ENCODE peak calls at places on chromosomes 16 and 17, in eight cellular contexts. One of them, this sample, is unnamed.

GRCh38 chr16:63922563-63922962 is 1199.3 kb downstream of the CDH11 start:
- DNase-seq in activated naive CD4-positive, alpha-beta T cell: no peak
- DNase-seq in ELF-1: no peak
- DNase-seq in ACHN: no peak
- DNase-seq in left colon: no peak
- DNase-seq in stimulated activated CD4-positive, alpha-beta T cell treated with anti-CD3 and anti-CD28 coated beads, Interleukin-4, amount 100 ng/mL, for 4 hours: no peak
- DNase-seq in stimulated activated CD8-positive, alpha-beta memory T cell treated with anti-CD3 and anti-CD28 coated beads, Interleukin-2, amount 100 ng/mL, for 48 hours: no peak
- DNase-seq in kidney epithelial cell: no peak
- DNase-seq in this sample: no peak

GRCh38 chr17:49402706-49403105 is 12.0 kb downstream of the PHB1 start:
- DNase-seq in activated naive CD4-positive, alpha-beta T cell: no peak
- DNase-seq in ELF-1: no peak
- DNase-seq in ACHN: no peak
- DNase-seq in left colon: no peak
- DNase-seq in stimulated activated CD4-positive, alpha-beta T cell treated with anti-CD3 and anti-CD28 coated beads, Interleukin-4, amount 100 ng/mL, for 4 hours: no peak
- DNase-seq in stimulated activated CD8-positive, alpha-beta memory T cell treated with anti-CD3 and anti-CD28 coated beads, Interleukin-2, amount 100 ng/mL, for 48 hours: no peak
- DNase-seq in kidney epithelial cell: no peak
- DNase-seq in this sample: peak; percentile 41

GRCh38 chr17:50534222-50534978 is 1.9 kb downstream of the EPN3 start:
- DNase-seq in activated naive CD4-positive, alpha-beta T cell: no peak
- DNase-seq in ELF-1: peak; percentile 70
- DNase-seq in ACHN: peak; percentile 74
- DNase-seq in left colon: peak; percentile 86
- DNase-seq in stimulated activated CD4-positive, alpha-beta T cell treated with anti-CD3 and anti-CD28 coated beads, Interleukin-4, amount 100 ng/mL, for 4 hours: peak; percentile 29
- DNase-seq in stimulated activated CD8-positive, alpha-beta memory T cell treated with anti-CD3 and anti-CD28 coated beads, Interleukin-2, amount 100 ng/mL, for 48 hours: no peak
- DNase-seq in kidney epithelial cell: no peak
- DNase-seq in this sample: peak; percentile 86

GRCh38 chr17:68603027-68603426 is 1.9 kb upstream of the FAM20A start:
- DNase-seq in activated naive CD4-positive, alpha-beta T cell: no peak
- DNase-seq in ELF-1: no peak
- DNase-seq in ACHN: no peak
- DNase-seq in left colon: no peak
- DNase-seq in stimulated activated CD4-positive, alpha-beta T cell treated with anti-CD3 and anti-CD28 coated beads, Interleukin-4, amount 100 ng/mL, for 4 hours: no peak
- DNase-seq in stimulated activated CD8-positive, alpha-beta memory T cell treated with anti-CD3 and anti-CD28 coated beads, Interleukin-2, amount 100 ng/mL, for 48 hours: no peak
- DNase-seq in kidney epithelial cell: no peak
- DNase-seq in this sample: no peak

GRCh38 chr16:66895999-66896398 is 15.7 kb downstream of the PDP2 start:
- DNase-seq in activated naive CD4-positive, alpha-beta T cell: no peak
- DNase-seq in ELF-1: no peak
- DNase-seq in ACHN: no peak
- DNase-seq in left colon: no peak
- DNase-seq in stimulated activated CD4-positive, alpha-beta T cell treated with anti-CD3 and anti-CD28 coated beads, Interleukin-4, amount 100 ng/mL, for 4 hours: no peak
- DNase-seq in stimulated activated CD8-positive, alpha-beta memory T cell treated with anti-CD3 and anti-CD28 coated beads, Interleukin-2, amount 100 ng/mL, for 48 hours: no peak
- DNase-seq in kidney epithelial cell: no peak
- DNase-seq in this sample: no peak

GRCh38 chr17:73522696-73523095 is 121.5 kb downstream of the SDK2 start:
- DNase-seq in activated naive CD4-positive, alpha-beta T cell: no peak
- DNase-seq in ELF-1: no peak
- DNase-seq in ACHN: no peak
- DNase-seq in left colon: no peak
- DNase-seq in stimulated activated CD4-positive, alpha-beta T cell treated with anti-CD3 and anti-CD28 coated beads, Interleukin-4, amount 100 ng/mL, for 4 hours: no peak
- DNase-seq in stimulated activated CD8-positive, alpha-beta memory T cell treated with anti-CD3 and anti-CD28 coated beads, Interleukin-2, amount 100 ng/mL, for 48 hours: no peak
- DNase-seq in kidney epithelial cell: no peak
- DNase-seq in this sample: no peak

GRCh38 chr17:65553009-65553645 is 8.3 kb downstream of the AXIN2 start:
- DNase-seq in activated naive CD4-positive, alpha-beta T cell: no peak
- DNase-seq in ELF-1: no peak
- DNase-seq in ACHN: no peak
- DNase-seq in left colon: no peak
- DNase-seq in stimulated activated CD4-positive, alpha-beta T cell treated with anti-CD3 and anti-CD28 coated beads, Interleukin-4, amount 100 ng/mL, for 4 hours: no peak
- DNase-seq in stimulated activated CD8-positive, alpha-beta memory T cell treated with anti-CD3 and anti-CD28 coated beads, Interleukin-2, amount 100 ng/mL, for 48 hours: no peak
- DNase-seq in kidney epithelial cell: no peak
- DNase-seq in this sample: no peak

GRCh38 chr17:37090941-37091340 is 142.2 kb downstream of the AATF start:
- DNase-seq in activated naive CD4-positive, alpha-beta T cell: no peak
- DNase-seq in ELF-1: no peak
- DNase-seq in ACHN: no peak
- DNase-seq in left colon: no peak
- DNase-seq in stimulated activated CD4-positive, alpha-beta T cell treated with anti-CD3 and anti-CD28 coated beads, Interleukin-4, amount 100 ng/mL, for 4 hours: no peak
- DNase-seq in stimulated activated CD8-positive, alpha-beta memory T cell treated with anti-CD3 and anti-CD28 coated beads, Interleukin-2, amount 100 ng/mL, for 48 hours: no peak
- DNase-seq in kidney epithelial cell: no peak
- DNase-seq in this sample: no peak

GRCh38 chr16:275786-276232 is at the start of gene RGS11:
- DNase-seq in activated naive CD4-positive, alpha-beta T cell: no peak
- DNase-seq in ELF-1: no peak
- DNase-seq in ACHN: no peak
- DNase-seq in left colon: no peak
- DNase-seq in stimulated activated CD4-positive, alpha-beta T cell treated with anti-CD3 and anti-CD28 coated beads, Interleukin-4, amount 100 ng/mL, for 4 hours: no peak
- DNase-seq in stimulated activated CD8-positive, alpha-beta memory T cell treated with anti-CD3 and anti-CD28 coated beads, Interleukin-2, amount 100 ng/mL, for 48 hours: no peak
- DNase-seq in kidney epithelial cell: no peak
- DNase-seq in this sample: no peak

GRCh38 chr17:74386397-74386796 is 19.1 kb downstream of the GPR142 start:
- DNase-seq in activated naive CD4-positive, alpha-beta T cell: no peak
- DNase-seq in ELF-1: no peak
- DNase-seq in ACHN: no peak
- DNase-seq in left colon: no peak
- DNase-seq in stimulated activated CD4-positive, alpha-beta T cell treated with anti-CD3 and anti-CD28 coated beads, Interleukin-4, amount 100 ng/mL, for 4 hours: no peak
- DNase-seq in stimulated activated CD8-positive, alpha-beta memory T cell treated with anti-CD3 and anti-CD28 coated beads, Interleukin-2, amount 100 ng/mL, for 48 hours: no peak
- DNase-seq in kidney epithelial cell: no peak
- DNase-seq in this sample: no peak

GRCh38 chr17:38742431-38743308 is 5.5 kb downstream of the PCGF2 start:
- DNase-seq in activated naive CD4-positive, alpha-beta T cell: no peak
- DNase-seq in ELF-1: no peak
- DNase-seq in ACHN: no peak
- DNase-seq in left colon: peak; percentile 79
- DNase-seq in stimulated activated CD4-positive, alpha-beta T cell treated with anti-CD3 and anti-CD28 coated beads, Interleukin-4, amount 100 ng/mL, for 4 hours: no peak
- DNase-seq in stimulated activated CD8-positive, alpha-beta memory T cell treated with anti-CD3 and anti-CD28 coated beads, Interleukin-2, amount 100 ng/mL, for 48 hours: no peak
- DNase-seq in kidney epithelial cell: no peak
- DNase-seq in this sample: no peak

GRCh38 chr17:64787921-64788271 is 125.8 kb upstream of the SMURF2 start:
- DNase-seq in activated naive CD4-positive, alpha-beta T cell: no peak
- DNase-seq in ELF-1: no peak
- DNase-seq in ACHN: no peak
- DNase-seq in left colon: no peak
- DNase-seq in stimulated activated CD4-positive, alpha-beta T cell treated with anti-CD3 and anti-CD28 coated beads, Interleukin-4, amount 100 ng/mL, for 4 hours: no peak
- DNase-seq in stimulated activated CD8-positive, alpha-beta memory T cell treated with anti-CD3 and anti-CD28 coated beads, Interleukin-2, amount 100 ng/mL, for 48 hours: no peak
- DNase-seq in kidney epithelial cell: no peak
- DNase-seq in this sample: no peak

GRCh38 chr17:6170349-6170748 is 100.2 kb downstream of the WSCD1 start:
- DNase-seq in activated naive CD4-positive, alpha-beta T cell: no peak
- DNase-seq in ELF-1: no peak
- DNase-seq in ACHN: no peak
- DNase-seq in left colon: no peak
- DNase-seq in stimulated activated CD4-positive, alpha-beta T cell treated with anti-CD3 and anti-CD28 coated beads, Interleukin-4, amount 100 ng/mL, for 4 hours: peak; percentile 3
- DNase-seq in stimulated activated CD8-positive, alpha-beta memory T cell treated with anti-CD3 and anti-CD28 coated beads, Interleukin-2, amount 100 ng/mL, for 48 hours: no peak
- DNase-seq in kidney epithelial cell: no peak
- DNase-seq in this sample: peak; percentile 26

GRCh38 chr17:10879110-10879509 is 41.2 kb upstream of the PIRT start:
- DNase-seq in activated naive CD4-positive, alpha-beta T cell: no peak
- DNase-seq in ELF-1: peak; percentile 18
- DNase-seq in ACHN: peak; percentile 19
- DNase-seq in left colon: peak; percentile 46
- DNase-seq in stimulated activated CD4-positive, alpha-beta T cell treated with anti-CD3 and anti-CD28 coated beads, Interleukin-4, amount 100 ng/mL, for 4 hours: no peak
- DNase-seq in stimulated activated CD8-positive, alpha-beta memory T cell treated with anti-CD3 and anti-CD28 coated beads, Interleukin-2, amount 100 ng/mL, for 48 hours: no peak
- DNase-seq in kidney epithelial cell: no peak
- DNase-seq in this sample: peak; percentile 91

GRCh38 chr16:609316-609715 is 19.4 kb downstream of the RAB40C start:
- DNase-seq in activated naive CD4-positive, alpha-beta T cell: no peak
- DNase-seq in ELF-1: no peak
- DNase-seq in ACHN: no peak
- DNase-seq in left colon: no peak
- DNase-seq in stimulated activated CD4-positive, alpha-beta T cell treated with anti-CD3 and anti-CD28 coated beads, Interleukin-4, amount 100 ng/mL, for 4 hours: no peak
- DNase-seq in stimulated activated CD8-positive, alpha-beta memory T cell treated with anti-CD3 and anti-CD28 coated beads, Interleukin-2, amount 100 ng/mL, for 48 hours: no peak
- DNase-seq in kidney epithelial cell: no peak
- DNase-seq in this sample: no peak

GRCh38 chr17:3556905-3557767 is 476 bp downstream of the TRPV3 start:
- DNase-seq in activated naive CD4-positive, alpha-beta T cell: no peak
- DNase-seq in ELF-1: peak; percentile 29
- DNase-seq in ACHN: no peak
- DNase-seq in left colon: no peak
- DNase-seq in stimulated activated CD4-positive, alpha-beta T cell treated with anti-CD3 and anti-CD28 coated beads, Interleukin-4, amount 100 ng/mL, for 4 hours: no peak
- DNase-seq in stimulated activated CD8-positive, alpha-beta memory T cell treated with anti-CD3 and anti-CD28 coated beads, Interleukin-2, amount 100 ng/mL, for 48 hours: no peak
- DNase-seq in kidney epithelial cell: no peak
- DNase-seq in this sample: peak; percentile 57

This sample was measured in endodermal cell.